ENCODE peak calls at places on chromosomes 6 and 20, in eight cellular contexts. B is fibroblast of mammary gland, U is GM12865, O is upper lobe of left lung, L is PC-9, M is fibroblast of villous mesenchyme, Z is astrocyte, V is fibroblast of pulmonary artery. H is an unnamed sample.

GRCh38 chr6:151609146-151609962 is 115.5 kb downstream of the CCDC170 start:
- DNase-seq in B (peak), U (no peak), O (no peak), L (no peak), M (peak), Z (peak), V (peak), H (peak)

GRCh38 chr6:169162968-169163903 is 90.4 kb downstream of the THBS2 start:
- DNase-seq in B (peak), U (no peak), O (no peak), L (peak), M (peak), Z (peak), V (peak), H (peak)

GRCh38 chr6:54817834-54818233 is 28.7 kb upstream of the FAM83B start:
- DNase-seq in B (no peak), U (no peak), O (no peak), L (no peak), M (no peak), Z (no peak), V (no peak), H (no peak)

GRCh38 chr6:166381733-166382499 is 824 bp downstream of the MPC1 start:
- DNase-seq in B (peak), U (peak), O (peak), L (peak), M (peak), Z (peak), V (peak), H (peak)

GRCh38 chr6:136647363-136647763 is 97.1 kb upstream of the MAP7 start:
- DNase-seq in B (peak), U (peak), O (no peak), L (no peak), M (peak), Z (peak), V (peak), H (peak)

GRCh38 chr6:155201461-155202226 is 62.2 kb upstream of the CLDN20 start:
- DNase-seq in B (peak), U (peak), O (no peak), L (peak), M (peak), Z (peak), V (peak), H (peak)

GRCh38 chr6:125198285-125199009 is 44.9 kb downstream of the TPD52L1 start:
- DNase-seq in B (no peak), U (no peak), O (peak), L (no peak), M (no peak), Z (no peak), V (no peak), H (no peak)

GRCh38 chr6:30447237-30447636 is 42.1 kb upstream of the HLA-E start:
- DNase-seq in B (peak), U (no peak), O (no peak), L (no peak), M (no peak), Z (no peak), V (no peak), H (no peak)

GRCh38 chr6:117561128-117561527 is 41.2 kb downstream of the GOPC start:
- DNase-seq in B (no peak), U (no peak), O (no peak), L (no peak), M (peak), Z (peak), V (no peak), H (peak)
- H3K4me3 ChIP-seq in B (no peak), U (no peak), O (no peak), L (no peak), M (no peak), Z (no peak), V (no peak), H (no peak)

GRCh38 chr20:23046431-23046830 is 3.0 kb downstream of the THBD start:
- DNase-seq in B (no peak), U (no peak), O (no peak), L (no peak), M (no peak), Z (no peak), V (no peak), H (no peak)

GRCh38 chr20:23047001-23047737 is 2.3 kb downstream of the THBD start:
- DNase-seq in B (no peak), U (no peak), O (no peak), L (no peak), M (no peak), Z (no peak), V (no peak), H (no peak)

GRCh38 chr20:23049201-23049932 is at the start of gene THBD:
- DNase-seq in B (peak), U (no peak), O (peak), L (peak), M (peak), Z (peak), V (peak), H (peak)

GRCh38 chr20:23048283-23049200 is 930 bp downstream of the THBD start:
- DNase-seq in B (peak), U (no peak), O (peak), L (peak), M (peak), Z (peak), V (peak), H (peak)

GRCh38 chr20:23047738-23048214 is 1.7 kb downstream of the THBD start:
- DNase-seq in B (no peak), U (no peak), O (peak), L (peak), M (no peak), Z (no peak), V (no peak), H (no peak)
- H3K4me3 ChIP-seq in B (peak), U (no peak), O (peak), L (peak), M (peak), Z (peak), V (peak), H (peak)

DNA sequence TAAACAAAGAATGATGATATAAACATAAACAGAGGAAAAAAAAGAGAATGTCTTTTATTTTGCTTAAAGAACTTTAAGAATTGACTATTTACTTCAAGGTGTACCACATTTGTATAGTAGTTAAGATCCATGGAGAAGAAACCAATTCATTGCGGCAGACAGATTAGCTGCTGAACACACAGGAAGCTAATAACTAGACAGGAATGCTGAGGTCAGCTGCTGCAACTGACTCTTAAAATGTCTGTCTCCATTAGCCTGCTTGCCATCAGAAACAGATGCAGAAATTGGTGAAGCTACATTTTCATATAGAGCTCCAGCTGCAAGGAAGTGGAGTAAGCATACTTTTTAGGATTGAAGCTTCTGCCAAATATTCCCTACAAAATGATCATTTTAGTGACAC is 939.5 kb downstream of the EPHA7 start:
- DNase-seq in B (no peak), U (no peak), O (no peak), L (no peak), M (peak), Z (peak), V (peak), H (no peak)
- H3K4me3 ChIP-seq in B (no peak), U (no peak), O (no peak), L (no peak), M (no peak), Z (no peak), V (no peak), H (no peak)

GRCh38 chr6:37626915-37627314 is 70.8 kb downstream of the MDGA1 start:
- DNase-seq in B (no peak), U (no peak), O (no peak), L (no peak), M (no peak), Z (no peak), V (no peak), H (no peak)

GRCh38 chr6:37623666-37624065 is 74.0 kb downstream of the MDGA1 start:
- DNase-seq in B (no peak), U (no peak), O (no peak), L (no peak), M (no peak), Z (no peak), V (no peak), H (no peak)

GRCh38 chr6:37625591-37626374 is 71.9 kb downstream of the MDGA1 start:
- DNase-seq in B (no peak), U (no peak), O (no peak), L (no peak), M (no peak), Z (no peak), V (no peak), H (no peak)

GRCh38 chr6:37624121-37624520 is 73.6 kb downstream of the MDGA1 start:
- DNase-seq in B (no peak), U (no peak), O (no peak), L (peak), M (no peak), Z (no peak), V (no peak), H (no peak)

GRCh38 chr6:37624606-37625574 is 72.8 kb downstream of the MDGA1 start:
- DNase-seq in B (peak), U (no peak), O (peak), L (peak), M (peak), Z (no peak), V (no peak), H (peak)
- H3K4me3 ChIP-seq in B (no peak), U (no peak), O (peak), L (peak), M (peak), Z (peak), V (no peak), H (no peak)

GRCh38 chr20:53623127-53623453 is 29.5 kb upstream of the ZNF217 start:
- DNase-seq in B (no peak), U (no peak), O (no peak), L (no peak), M (no peak), Z (no peak), V (no peak), H (no peak)

GRCh38 chr20:53617791-53618489 is 24.3 kb upstream of the ZNF217 start:
- DNase-seq in B (no peak), U (no peak), O (no peak), L (peak), M (no peak), Z (no peak), V (no peak), H (no peak)

GRCh38 chr20:53622247-53623114 is 28.8 kb upstream of the ZNF217 start:
- DNase-seq in B (no peak), U (peak), O (peak), L (no peak), M (no peak), Z (no peak), V (peak), H (no peak)

GRCh38 chr20:53623454-53624206 is 30.0 kb upstream of the ZNF217 start:
- DNase-seq in B (peak), U (peak), O (peak), L (peak), M (peak), Z (peak), V (peak), H (peak)

DNA sequence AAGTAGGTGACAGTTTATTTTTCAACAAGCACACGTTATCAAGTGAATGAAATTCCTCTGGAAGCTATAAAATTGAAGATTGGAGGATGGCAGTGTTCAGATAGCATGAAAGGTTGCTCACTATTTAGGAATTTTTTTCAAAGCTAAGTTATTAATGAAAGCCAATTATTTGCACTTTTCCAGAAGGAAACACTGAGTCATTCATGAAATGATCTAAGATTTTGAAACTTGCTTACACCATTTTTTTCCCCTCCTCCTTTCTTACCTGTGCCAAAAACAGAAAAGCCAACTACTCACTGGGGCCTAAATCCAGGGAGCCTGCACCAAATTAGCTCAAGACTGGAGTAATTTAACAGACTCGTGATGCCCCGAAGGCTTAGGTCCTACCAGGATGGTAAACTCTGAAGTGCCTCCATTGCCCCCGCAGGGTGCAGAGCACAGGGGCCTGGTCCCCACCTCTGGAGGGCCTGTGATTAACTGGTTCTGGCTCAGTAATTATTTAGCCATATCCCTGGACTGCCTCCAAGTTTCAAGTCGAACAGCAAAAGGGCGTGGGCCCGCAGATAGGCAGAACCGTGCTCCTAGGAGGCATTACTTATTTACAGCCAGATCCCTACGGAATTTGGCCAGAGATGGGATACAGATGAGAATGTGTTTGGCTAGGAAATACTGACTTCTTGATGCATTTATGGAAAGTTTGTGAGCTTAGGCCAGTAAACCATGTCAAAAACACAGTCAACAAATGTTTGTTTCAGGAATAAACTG is 28.0 kb upstream of the ZNF217 start:
- DNase-seq in B (peak), U (peak), O (peak), L (peak), M (peak), Z (peak), V (peak), H (peak)
- H3K4me3 ChIP-seq in B (no peak), U (peak), O (no peak), L (peak), M (no peak), Z (no peak), V (no peak), H (peak)

GRCh38 chr20:43787937-43788336 is 61.1 kb upstream of the GTSF1L start:
- DNase-seq in B (no peak), U (peak), O (no peak), L (no peak), M (no peak), Z (no peak), V (no peak), H (no peak)

GRCh38 chr20:43781215-43781614 is 54.4 kb upstream of the GTSF1L start:
- DNase-seq in B (no peak), U (peak), O (no peak), L (no peak), M (no peak), Z (no peak), V (no peak), H (no peak)

GRCh38 chr20:43789593-43789992 is 62.8 kb upstream of the GTSF1L start:
- DNase-seq in B (no peak), U (peak), O (no peak), L (no peak), M (no peak), Z (no peak), V (peak), H (no peak)

GRCh38 chr20:43786885-43787284 is 60.1 kb upstream of the GTSF1L start:
- DNase-seq in B (no peak), U (no peak), O (no peak), L (no peak), M (no peak), Z (no peak), V (no peak), H (no peak)
- H3K4me3 ChIP-seq in B (no peak), U (no peak), O (no peak), L (no peak), M (no peak), Z (no peak), V (no peak), H (no peak)

GRCh38 chr6:2842139-2842552 is 483 bp upstream of the SERPINB1 start:
- DNase-seq in B (no peak), U (no peak), O (no peak), L (no peak), M (no peak), Z (no peak), V (no peak), H (no peak)

GRCh38 chr6:2841264-2842138 is at the start of gene SERPINB1:
- DNase-seq in B (peak), U (peak), O (peak), L (peak), M (peak), Z (peak), V (peak), H (peak)

GRCh38 chr6:2840794-2841061 is 935 bp downstream of the SERPINB1 start:
- DNase-seq in B (no peak), U (no peak), O (no peak), L (no peak), M (no peak), Z (no peak), V (no peak), H (no peak)

GRCh38 chr6:2839195-2839981 is 2.3 kb downstream of the SERPINB1 start:
- DNase-seq in B (peak), U (no peak), O (no peak), L (no peak), M (peak), Z (peak), V (peak), H (peak)

GRCh38 chr6:2839982-2840793 is 1.5 kb downstream of the SERPINB1 start:
- DNase-seq in B (no peak), U (no peak), O (no peak), L (no peak), M (no peak), Z (no peak), V (no peak), H (no peak)
- H3K4me3 ChIP-seq in B (no peak), U (no peak), O (peak), L (peak), M (peak), Z (no peak), V (peak), H (peak)

GRCh38 chr20:63014710-63015109 is 7.9 kb upstream of the BHLHE23 start:
- DNase-seq in B (no peak), U (peak), O (no peak), L (no peak), M (peak), Z (no peak), V (peak), H (no peak)

GRCh38 chr20:63015665-63016361 is 9.0 kb upstream of the BHLHE23 start:
- DNase-seq in B (no peak), U (no peak), O (no peak), L (no peak), M (no peak), Z (no peak), V (no peak), H (no peak)

GRCh38 chr20:63015147-63015664 is 8.4 kb upstream of the BHLHE23 start:
- DNase-seq in B (no peak), U (no peak), O (no peak), L (no peak), M (no peak), Z (no peak), V (no peak), H (no peak)

GRCh38 chr20:63013207-63013606 is 6.4 kb upstream of the BHLHE23 start:
- DNase-seq in B (no peak), U (no peak), O (no peak), L (no peak), M (no peak), Z (no peak), V (no peak), H (no peak)

DNA sequence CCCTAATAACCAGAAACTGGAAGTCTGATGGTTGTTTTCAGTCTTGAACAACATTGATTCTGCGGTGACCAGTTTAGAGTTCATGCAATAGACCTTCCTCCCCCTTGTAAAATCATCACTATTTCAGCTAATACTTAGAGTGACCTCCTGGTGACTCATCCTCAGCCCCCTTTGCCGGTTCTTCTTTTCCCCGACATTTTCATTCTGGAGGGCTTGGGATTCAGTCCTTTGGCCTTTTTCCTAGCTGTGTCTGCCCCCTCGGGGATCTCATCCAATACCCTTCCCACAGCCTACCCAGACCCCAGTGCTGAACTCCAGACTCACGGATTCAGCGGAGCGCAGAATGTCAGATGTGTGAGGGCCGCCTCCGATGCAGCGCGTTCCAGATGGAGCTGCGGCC is 7.5 kb upstream of the BHLHE23 start:
- DNase-seq in B (no peak), U (no peak), O (no peak), L (no peak), M (no peak), Z (no peak), V (no peak), H (no peak)
- H3K4me3 ChIP-seq in B (no peak), U (peak), O (no peak), L (no peak), M (no peak), Z (no peak), V (no peak), H (no peak)

H was measured in fibroblast of the aortic adventitia.